ENCODE peak calls at places on chromosomes 12 and 14, in seven cellular contexts. K is EH, W is NCI-H1092, O is AG20443, Y is EL, J is mammary epithelial cell, B is GM19239. X is an unnamed sample.

GRCh38 chr14:84202486-84202885 is 1327.5 kb upstream of the FLRT2 start:
- DNase-seq in K (no peak), W (no peak), O (no peak), Y (no peak), J (no peak), B (no peak), X (no peak)

GRCh38 chr12:81284137-81284536 is 206.3 kb downstream of the ACSS3 start:
- DNase-seq in K (peak; percentile 8), W (no peak), O (peak; percentile 14), Y (peak; percentile 48), J (peak; percentile 17), B (no peak), X (no peak)

GRCh38 chr14:51789631-51790030 is 70.8 kb upstream of the GNG2 start:
- DNase-seq in K (no peak), W (no peak), O (no peak), Y (no peak), J (no peak), B (no peak), X (no peak)

GRCh38 chr12:99918003-99918402 is 66.7 kb downstream of the ANKS1B start:
- DNase-seq in K (no peak), W (no peak), O (no peak), Y (no peak), J (no peak), B (no peak), X (no peak)

GRCh38 chr12:65313704-65314317 is 35.3 kb downstream of the MSRB3 start:
- DNase-seq in K (peak; percentile 29), W (no peak), O (no peak), Y (peak; percentile 47), J (peak; percentile 19), B (no peak), X (no peak)

GRCh38 chr14:90532826-90533525 is 136.1 kb downstream of the CALM1 start:
- DNase-seq in K (no peak), W (no peak), O (no peak), Y (no peak), J (no peak), B (no peak), X (no peak)

GRCh38 chr12:104698871-104699270 is 242.1 kb downstream of the CHST11 start:
- DNase-seq in K (peak; percentile 54), W (no peak), O (peak; percentile 44), Y (no peak), J (peak; percentile 5), B (no peak), X (no peak)

GRCh38 chr14:34548472-34548981 is 9.0 kb upstream of the EAPP start:
- DNase-seq in K (no peak), W (no peak), O (no peak), Y (peak; percentile 23), J (peak; percentile 76), B (no peak), X (no peak)

GRCh38 chr12:121217761-121218160 is 7.8 kb downstream of the P2RX4 start:
- DNase-seq in K (no peak), W (no peak), O (no peak), Y (no peak), J (no peak), B (no peak), X (no peak)

GRCh38 chr12:112303004-112303403 is 79.2 kb downstream of the HECTD4 start:
- DNase-seq in K (peak; percentile 83), W (no peak), O (peak; percentile 38), Y (peak; percentile 86), J (peak; percentile 62), B (peak; percentile 47), X (no peak)